ENCODE peak calls at places on chromosomes 3 and 15, in four cellular contexts. One of them, this sample, is unnamed.

GRCh38 chr3:127799476-127800222 is 22.7 kb downstream of the MGLL start:
- DNase-seq in HCT116: peak
- DNase-seq in AG08396: peak
- DNase-seq in G401: no peak
- DNase-seq in this sample: peak

GRCh38 chr3:159200176-159200575 is 398.3 kb downstream of the MFSD1 start:
- DNase-seq in AG08396: peak
- DNase-seq in G401: no peak
- DNase-seq in HCT116: peak
- DNase-seq in this sample: peak

GRCh38 chr3:157360044-157360443 is 76.6 kb upstream of the PTX3 start:
- DNase-seq in HCT116: peak
- DNase-seq in AG08396: peak
- DNase-seq in G401: no peak
- DNase-seq in this sample: peak

GRCh38 chr3:73625124-73625665 is 454 bp upstream of the PDZRN3 start:
- DNase-seq in HCT116: no peak
- DNase-seq in AG08396: peak
- DNase-seq in G401: no peak
- DNase-seq in this sample: peak

GRCh38 chr3:192571197-192571791 is 156.0 kb downstream of the FGF12 start:
- DNase-seq in HCT116: no peak
- DNase-seq in G401: peak
- DNase-seq in AG08396: peak
- DNase-seq in this sample: peak

GRCh38 chr3:116408473-116408872 is 36.8 kb downstream of the LSAMP start:
- DNase-seq in HCT116: no peak
- DNase-seq in G401: no peak
- DNase-seq in AG08396: no peak
- DNase-seq in this sample: no peak

GRCh38 chr3:29775352-29775751 is 494.5 kb downstream of the RBMS3 start:
- DNase-seq in HCT116: no peak
- DNase-seq in G401: no peak
- DNase-seq in AG08396: no peak
- DNase-seq in this sample: peak

GRCh38 chr15:38707802-38708671 is 143.4 kb upstream of the RASGRP1 start:
- DNase-seq in G401: peak
- DNase-seq in AG08396: peak
- DNase-seq in HCT116: peak
- DNase-seq in this sample: peak

GRCh38 chr3:106566277-106566676 is 697.5 kb upstream of the CBLB start:
- DNase-seq in HCT116: no peak
- DNase-seq in AG08396: no peak
- DNase-seq in G401: no peak
- DNase-seq in this sample: no peak

GRCh38 chr15:59605994-59606393 is 5.6 kb upstream of the GCNT3 start:
- DNase-seq in AG08396: no peak
- DNase-seq in G401: no peak
- DNase-seq in HCT116: no peak
- DNase-seq in this sample: no peak

GRCh38 chr3:150763841-150764483 is 993 bp upstream of the SIAH2 start:
- DNase-seq in G401: peak
- DNase-seq in HCT116: peak
- DNase-seq in AG08396: peak
- DNase-seq in this sample: peak

GRCh38 chr3:149377408-149378111 is at the start of gene TM4SF1:
- DNase-seq in AG08396: peak
- DNase-seq in G401: peak
- DNase-seq in HCT116: no peak
- DNase-seq in this sample: peak

GRCh38 chr3:7518471-7518870 is 657.6 kb downstream of the GRM7 start:
- DNase-seq in HCT116: no peak
- DNase-seq in AG08396: no peak
- DNase-seq in G401: peak
- DNase-seq in this sample: no peak

GRCh38 chr3:192570757-192571156 is 156.6 kb downstream of the FGF12 start:
- DNase-seq in G401: peak
- DNase-seq in AG08396: no peak
- DNase-seq in HCT116: no peak
- DNase-seq in this sample: no peak